ENCODE peak calls at places on chromosomes 5 and 9, in seven cellular contexts. One of them, this sample, is unnamed.

GRCh38 chr5:169772688-169773087 is 135.6 kb downstream of the DOCK2 start:
- DNase-seq in fibroblast of the aortic adventitia: no peak
- DNase-seq in BJ: no peak
- DNase-seq in mesothelial cell of epicardium: no peak
- DNase-seq in glutamatergic neuron: no peak
- DNase-seq in mucosa of descending colon: no peak
- DNase-seq in cardiac muscle cell: no peak
- DNase-seq in this sample: no peak

GRCh38 chr5:141835928-141836667 is 42.1 kb downstream of the PCDH1 start:
- DNase-seq in fibroblast of the aortic adventitia: no peak
- DNase-seq in BJ: no peak
- DNase-seq in mesothelial cell of epicardium: no peak
- DNase-seq in glutamatergic neuron: no peak
- DNase-seq in mucosa of descending colon: no peak
- DNase-seq in cardiac muscle cell: peak
- DNase-seq in this sample: peak

GRCh38 chr5:151068571-151069197 is 12.2 kb downstream of the TNIP1 start:
- DNase-seq in fibroblast of the aortic adventitia: no peak
- DNase-seq in BJ: no peak
- DNase-seq in mesothelial cell of epicardium: no peak
- DNase-seq in glutamatergic neuron: no peak
- DNase-seq in mucosa of descending colon: no peak
- DNase-seq in cardiac muscle cell: no peak
- DNase-seq in this sample: no peak

GRCh38 chr9:21854594-21854993 is 52.2 kb downstream of the MTAP start:
- DNase-seq in fibroblast of the aortic adventitia: peak
- DNase-seq in BJ: no peak
- DNase-seq in mesothelial cell of epicardium: no peak
- DNase-seq in glutamatergic neuron: no peak
- DNase-seq in mucosa of descending colon: peak
- DNase-seq in cardiac muscle cell: peak
- DNase-seq in this sample: no peak

GRCh38 chr9:108842610-108843295 is 13.0 kb downstream of the ACTL7B start:
- DNase-seq in fibroblast of the aortic adventitia: no peak
- DNase-seq in BJ: no peak
- DNase-seq in mesothelial cell of epicardium: no peak
- DNase-seq in glutamatergic neuron: no peak
- DNase-seq in mucosa of descending colon: no peak
- DNase-seq in cardiac muscle cell: no peak
- DNase-seq in this sample: no peak

GRCh38 chr5:38871790-38872551 is 26.2 kb downstream of the OSMR start:
- DNase-seq in fibroblast of the aortic adventitia: peak
- DNase-seq in BJ: peak
- DNase-seq in mesothelial cell of epicardium: no peak
- DNase-seq in glutamatergic neuron: no peak
- DNase-seq in mucosa of descending colon: no peak
- DNase-seq in cardiac muscle cell: peak
- DNase-seq in this sample: no peak

GRCh38 chr5:1003296-1003937 is 5.2 kb upstream of the NKD2 start:
- DNase-seq in fibroblast of the aortic adventitia: no peak
- DNase-seq in BJ: no peak
- DNase-seq in mesothelial cell of epicardium: peak
- DNase-seq in glutamatergic neuron: peak
- DNase-seq in mucosa of descending colon: peak
- DNase-seq in cardiac muscle cell: peak
- DNase-seq in this sample: no peak

GRCh38 chr5:17918373-17919104 is 284.3 kb downstream of the TAF11L14 start:
- DNase-seq in fibroblast of the aortic adventitia: no peak
- DNase-seq in BJ: no peak
- DNase-seq in mesothelial cell of epicardium: no peak
- DNase-seq in glutamatergic neuron: no peak
- DNase-seq in mucosa of descending colon: no peak
- DNase-seq in cardiac muscle cell: no peak
- DNase-seq in this sample: no peak

GRCh38 chr9:82036101-82036500 is 47.5 kb downstream of the SPATA31D1 start:
- DNase-seq in fibroblast of the aortic adventitia: no peak
- DNase-seq in BJ: no peak
- DNase-seq in mesothelial cell of epicardium: no peak
- DNase-seq in glutamatergic neuron: no peak
- DNase-seq in mucosa of descending colon: no peak
- DNase-seq in cardiac muscle cell: no peak
- DNase-seq in this sample: no peak

GRCh38 chr5:124746916-124747769 is 704 bp upstream of the ZNF608 start:
- DNase-seq in fibroblast of the aortic adventitia: peak
- DNase-seq in BJ: no peak
- DNase-seq in mesothelial cell of epicardium: peak
- DNase-seq in glutamatergic neuron: peak
- DNase-seq in mucosa of descending colon: peak
- DNase-seq in cardiac muscle cell: peak
- DNase-seq in this sample: peak

GRCh38 chr9:35470894-35471293 is 19.0 kb upstream of the RUSC2 start:
- DNase-seq in fibroblast of the aortic adventitia: peak
- DNase-seq in BJ: no peak
- DNase-seq in mesothelial cell of epicardium: no peak
- DNase-seq in glutamatergic neuron: no peak
- DNase-seq in mucosa of descending colon: no peak
- DNase-seq in cardiac muscle cell: peak
- DNase-seq in this sample: no peak

GRCh38 chr5:72246954-72247442 is 73.0 kb downstream of the MRPS27 start:
- DNase-seq in fibroblast of the aortic adventitia: peak
- DNase-seq in BJ: no peak
- DNase-seq in mesothelial cell of epicardium: no peak
- DNase-seq in glutamatergic neuron: no peak
- DNase-seq in mucosa of descending colon: no peak
- DNase-seq in cardiac muscle cell: no peak
- DNase-seq in this sample: no peak

GRCh38 chr9:112097712-112098688 is 77.1 kb downstream of the SUSD1 start:
- DNase-seq in fibroblast of the aortic adventitia: peak
- DNase-seq in BJ: no peak
- DNase-seq in mesothelial cell of epicardium: no peak
- DNase-seq in glutamatergic neuron: peak
- DNase-seq in mucosa of descending colon: peak
- DNase-seq in cardiac muscle cell: peak
- DNase-seq in this sample: peak

GRCh38 chr5:159877894-159878448 is 38.3 kb upstream of the ADRA1B start:
- DNase-seq in fibroblast of the aortic adventitia: peak
- DNase-seq in BJ: no peak
- DNase-seq in mesothelial cell of epicardium: no peak
- DNase-seq in glutamatergic neuron: no peak
- DNase-seq in mucosa of descending colon: peak
- DNase-seq in cardiac muscle cell: peak
- DNase-seq in this sample: no peak

GRCh38 chr5:172586118-172587060 is 54.7 kb upstream of the NEURL1B start:
- DNase-seq in fibroblast of the aortic adventitia: no peak
- DNase-seq in BJ: no peak
- DNase-seq in mesothelial cell of epicardium: no peak
- DNase-seq in glutamatergic neuron: no peak
- DNase-seq in mucosa of descending colon: peak
- DNase-seq in cardiac muscle cell: no peak
- DNase-seq in this sample: no peak

GRCh38 chr5:136021016-136021405 is 7.8 kb upstream of the TGFBI start:
- DNase-seq in fibroblast of the aortic adventitia: peak
- DNase-seq in BJ: no peak
- DNase-seq in mesothelial cell of epicardium: no peak
- DNase-seq in glutamatergic neuron: no peak
- DNase-seq in mucosa of descending colon: no peak
- DNase-seq in cardiac muscle cell: peak
- DNase-seq in this sample: no peak

GRCh38 chr5:14449052-14449661 is 132.4 kb upstream of the OTULINL start:
- DNase-seq in fibroblast of the aortic adventitia: peak
- DNase-seq in BJ: peak
- DNase-seq in mesothelial cell of epicardium: no peak
- DNase-seq in glutamatergic neuron: no peak
- DNase-seq in mucosa of descending colon: peak
- DNase-seq in cardiac muscle cell: peak
- DNase-seq in this sample: peak

GRCh38 chr5:92470770-92471169 is 1087.7 kb upstream of the ARRDC3 start:
- DNase-seq in fibroblast of the aortic adventitia: no peak
- DNase-seq in BJ: no peak
- DNase-seq in mesothelial cell of epicardium: no peak
- DNase-seq in glutamatergic neuron: no peak
- DNase-seq in mucosa of descending colon: no peak
- DNase-seq in cardiac muscle cell: no peak
- DNase-seq in this sample: no peak

GRCh38 chr9:123362856-123363255 is 6.9 kb downstream of the CRB2 start:
- DNase-seq in fibroblast of the aortic adventitia: no peak
- DNase-seq in BJ: no peak
- DNase-seq in mesothelial cell of epicardium: no peak
- DNase-seq in glutamatergic neuron: no peak
- DNase-seq in mucosa of descending colon: no peak
- DNase-seq in cardiac muscle cell: no peak
- DNase-seq in this sample: no peak

GRCh38 chr5:168086104-168086610 is 205.3 kb upstream of the WWC1 start:
- DNase-seq in fibroblast of the aortic adventitia: no peak
- DNase-seq in BJ: peak
- DNase-seq in mesothelial cell of epicardium: no peak
- DNase-seq in glutamatergic neuron: no peak
- DNase-seq in mucosa of descending colon: peak
- DNase-seq in cardiac muscle cell: peak
- DNase-seq in this sample: no peak

GRCh38 chr5:160959804-160960203 is 107.8 kb upstream of the ATP10B start:
- DNase-seq in fibroblast of the aortic adventitia: no peak
- DNase-seq in BJ: no peak
- DNase-seq in mesothelial cell of epicardium: no peak
- DNase-seq in glutamatergic neuron: no peak
- DNase-seq in mucosa of descending colon: no peak
- DNase-seq in cardiac muscle cell: no peak
- DNase-seq in this sample: no peak

GRCh38 chr9:107158321-107158720 is 124.8 kb upstream of the RAD23B start:
- DNase-seq in fibroblast of the aortic adventitia: peak
- DNase-seq in BJ: no peak
- DNase-seq in mesothelial cell of epicardium: no peak
- DNase-seq in glutamatergic neuron: peak
- DNase-seq in mucosa of descending colon: no peak
- DNase-seq in cardiac muscle cell: peak
- DNase-seq in this sample: peak
- TF ChIP-seq CTCF in fibroblast of the aortic adventitia: peak
- TF ChIP-seq CTCF in BJ: peak
- TF ChIP-seq CTCF in mesothelial cell of epicardium: peak
- TF ChIP-seq CTCF in glutamatergic neuron: peak
- TF ChIP-seq CTCF in mucosa of descending colon: no peak
- TF ChIP-seq CTCF in cardiac muscle cell: peak
- TF ChIP-seq CTCF in this sample: peak

GRCh38 chr5:155620819-155621410 is 607.4 kb downstream of the KIF4B start:
- DNase-seq in fibroblast of the aortic adventitia: no peak
- DNase-seq in BJ: no peak
- DNase-seq in mesothelial cell of epicardium: no peak
- DNase-seq in glutamatergic neuron: no peak
- DNase-seq in mucosa of descending colon: no peak
- DNase-seq in cardiac muscle cell: no peak
- DNase-seq in this sample: no peak

DNA sequence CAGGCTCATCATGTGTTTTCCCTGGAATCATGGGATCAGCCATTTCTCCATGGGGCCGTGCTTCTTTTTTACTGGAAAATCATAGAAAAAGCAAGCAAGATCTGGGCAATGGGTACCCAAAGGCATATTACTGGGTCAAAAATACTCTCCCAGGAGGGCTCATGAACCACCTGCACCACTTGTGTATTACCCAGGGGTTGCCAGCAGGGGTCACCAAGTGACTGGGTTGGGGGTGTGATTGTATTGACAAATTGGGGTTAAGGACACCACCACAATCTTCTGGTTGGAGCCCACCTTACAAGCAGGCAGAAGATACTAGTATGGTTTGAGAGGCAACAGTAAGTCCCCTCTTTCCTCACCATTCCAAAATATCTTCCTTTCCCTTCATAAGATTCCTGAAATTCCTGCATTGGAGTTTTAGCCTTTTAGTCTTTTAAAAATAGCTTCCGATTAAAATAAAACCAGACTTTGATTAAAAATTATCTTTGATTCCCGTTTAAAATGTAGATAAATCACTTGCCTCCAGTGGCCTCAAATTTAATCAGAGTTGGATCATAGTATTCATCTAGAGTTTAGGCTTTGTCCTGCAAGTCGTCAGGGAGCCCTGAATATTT is 603.3 kb downstream of the KIF4B start:
- DNase-seq in fibroblast of the aortic adventitia: no peak
- DNase-seq in BJ: no peak
- DNase-seq in mesothelial cell of epicardium: no peak
- DNase-seq in glutamatergic neuron: peak
- DNase-seq in mucosa of descending colon: peak
- DNase-seq in cardiac muscle cell: peak
- DNase-seq in this sample: peak
- TF ChIP-seq CTCF in fibroblast of the aortic adventitia: no peak
- TF ChIP-seq CTCF in BJ: peak
- TF ChIP-seq CTCF in mesothelial cell of epicardium: peak
- TF ChIP-seq CTCF in glutamatergic neuron: peak
- TF ChIP-seq CTCF in mucosa of descending colon: peak
- TF ChIP-seq CTCF in cardiac muscle cell: peak
- TF ChIP-seq CTCF in this sample: peak

DNA sequence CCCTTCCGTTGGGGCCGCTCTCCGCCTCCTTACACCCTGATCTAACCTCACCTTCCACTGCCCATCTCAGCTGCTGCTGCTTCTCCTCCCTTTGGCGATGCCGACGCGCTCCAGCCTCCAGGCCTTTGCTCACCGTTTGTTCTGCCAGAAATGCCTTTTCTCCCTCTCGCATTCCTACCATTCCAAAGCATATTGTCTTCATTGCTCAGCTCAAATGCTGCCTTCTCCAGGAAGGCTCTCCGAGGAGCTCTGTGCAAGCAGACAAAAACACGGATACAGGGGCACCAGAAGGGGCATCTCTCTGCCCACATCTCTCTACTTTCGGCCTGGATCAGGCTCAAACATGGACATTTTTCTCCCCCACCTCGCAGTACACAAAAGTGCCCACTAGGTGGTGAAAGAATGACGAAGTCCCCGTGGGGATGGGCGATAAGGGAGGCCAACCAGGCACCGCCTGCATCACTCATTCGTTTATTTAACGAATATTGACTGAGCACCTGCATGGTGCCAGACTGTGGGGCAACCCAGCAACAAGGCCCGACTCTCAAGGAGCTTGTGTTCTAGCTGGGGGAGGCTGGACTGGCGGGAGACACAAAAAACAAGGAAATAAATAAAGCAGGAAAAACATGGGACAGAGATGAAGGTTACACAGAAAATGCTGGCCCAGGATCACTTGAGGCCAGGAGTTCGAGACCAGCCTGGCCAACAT is 7.3 kb upstream of the GRHPR start:
- DNase-seq in fibroblast of the aortic adventitia: peak
- DNase-seq in BJ: no peak
- DNase-seq in mesothelial cell of epicardium: no peak
- DNase-seq in glutamatergic neuron: peak
- DNase-seq in mucosa of descending colon: peak
- DNase-seq in cardiac muscle cell: peak
- DNase-seq in this sample: peak
- TF ChIP-seq CTCF in fibroblast of the aortic adventitia: peak
- TF ChIP-seq CTCF in BJ: peak
- TF ChIP-seq CTCF in mesothelial cell of epicardium: peak
- TF ChIP-seq CTCF in glutamatergic neuron: peak
- TF ChIP-seq CTCF in mucosa of descending colon: peak
- TF ChIP-seq CTCF in cardiac muscle cell: peak
- TF ChIP-seq CTCF in this sample: peak

DNA sequence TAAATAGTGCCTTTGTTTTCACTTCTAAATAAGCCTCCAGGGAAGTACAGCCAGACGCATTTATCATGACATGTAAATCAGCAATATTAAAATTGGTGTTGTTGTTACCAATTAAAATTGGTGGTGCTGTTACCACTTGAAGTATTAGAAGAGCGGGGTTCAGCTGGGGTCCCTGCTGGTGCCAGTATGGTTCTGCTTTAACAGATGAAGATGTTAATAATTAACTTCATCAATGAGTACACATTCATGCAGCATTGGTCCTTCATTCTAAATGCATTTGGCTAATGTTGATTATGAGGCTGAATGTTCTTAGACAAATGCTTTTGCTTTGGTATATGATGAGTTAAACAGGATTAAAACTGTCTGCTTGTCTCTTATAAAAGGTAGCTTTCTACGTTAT is 67.6 kb upstream of the TMC1 start:
- DNase-seq in fibroblast of the aortic adventitia: no peak
- DNase-seq in BJ: no peak
- DNase-seq in mesothelial cell of epicardium: no peak
- DNase-seq in glutamatergic neuron: no peak
- DNase-seq in mucosa of descending colon: no peak
- DNase-seq in cardiac muscle cell: no peak
- DNase-seq in this sample: no peak
- TF ChIP-seq CTCF in fibroblast of the aortic adventitia: no peak
- TF ChIP-seq CTCF in BJ: no peak
- TF ChIP-seq CTCF in mesothelial cell of epicardium: no peak
- TF ChIP-seq CTCF in glutamatergic neuron: no peak
- TF ChIP-seq CTCF in mucosa of descending colon: no peak
- TF ChIP-seq CTCF in cardiac muscle cell: no peak
- TF ChIP-seq CTCF in this sample: no peak

This sample was measured in nephron progenitor cell.